ENCODE peak calls at places on chromosomes 2 and 18, in five cellular contexts. O is activated CD4-positive, alpha-beta T cell treated with anti-CD3 and anti-CD28 coated beads, Interleukin-2, amount 50 U/mL, for 24 hours; I is tibial nerve; X is GDM1; C is NCI-H82. F is an unnamed sample.

GRCh38 chr2:6977095-6977777 is 60.0 kb downstream of the RNF144A start:
- DNase-seq in X (no peak), I (no peak), C (no peak), O (no peak), F (no peak)

GRCh38 chr2:155905640-155906039 is 426.9 kb downstream of the NR4A2 start:
- DNase-seq in I (no peak), X (no peak), O (no peak), C (no peak), F (no peak)

GRCh38 chr2:73979021-73979420 is 5.7 kb upstream of the TET3 start:
- DNase-seq in O (no peak), X (peak; percentile 47), I (no peak), C (no peak), F (peak; percentile 70)

GRCh38 chr18:79439201-79440023 is 43.7 kb downstream of the NFATC1 start:
- DNase-seq in O (no peak), I (peak; percentile 34), C (no peak), X (no peak), F (peak; percentile 41)

GRCh38 chr2:75828826-75829225 is 118.1 kb upstream of the GCFC2 start:
- DNase-seq in I (no peak), X (no peak), O (no peak), C (no peak), F (no peak)

GRCh38 chr2:2243666-2244065 is 87.4 kb downstream of the MYT1L start:
- DNase-seq in X (no peak), O (no peak), I (no peak), C (no peak), F (no peak)

GRCh38 chr18:78687736-78688135 is 291.9 kb upstream of the SALL3 start:
- DNase-seq in C (no peak), X (no peak), I (no peak), O (no peak), F (no peak)

GRCh38 chr2:203261326-203262159 is 22.7 kb downstream of the CYP20A1 start:
- DNase-seq in C (no peak), X (no peak), I (no peak), O (no peak), F (no peak)

GRCh38 chr18:54532962-54533361 is 58.1 kb upstream of the DYNAP start:
- DNase-seq in C (no peak), O (no peak), X (no peak), I (no peak), F (no peak)

GRCh38 chr2:137888845-137889244 is 75.4 kb upstream of the HNMT start:
- DNase-seq in O (no peak), X (no peak), I (no peak), C (peak; percentile 80), F (no peak)

GRCh38 chr18:28112056-28112470 is 64.9 kb downstream of the CDH2 start:
- DNase-seq in C (no peak), I (no peak), O (no peak), X (no peak), F (no peak)

GRCh38 chr2:10005461-10005860 is 37.9 kb upstream of the KLF11 start:
- DNase-seq in X (no peak), I (no peak), C (no peak), O (no peak), F (no peak)

GRCh38 chr2:160582481-160583161 is 89.0 kb upstream of the RBMS1 start:
- DNase-seq in O (no peak), C (no peak), X (no peak), I (no peak), F (no peak)

GRCh38 chr2:135890149-135890548 is 13.9 kb upstream of the MCM6 start:
- DNase-seq in I (no peak), X (no peak), C (no peak), O (no peak), F (no peak)

GRCh38 chr2:20451346-20451745 is 4.5 kb downstream of the RHOB start:
- DNase-seq in I (no peak), C (no peak), O (no peak), X (no peak), F (no peak)

GRCh38 chr2:213231966-213232365 is 52.3 kb upstream of the SPAG16 start:
- DNase-seq in I (no peak), O (no peak), X (no peak), C (no peak), F (no peak)

GRCh38 chr2:110853516-110853915 is 121.1 kb downstream of the ACOXL start:
- DNase-seq in C (peak; percentile 52), X (peak; percentile 13), O (no peak), I (no peak), F (peak; percentile 63)

GRCh38 chr2:241902357-241902991 is 32.9 kb downstream of the RTP5 start:
- DNase-seq in I (peak; percentile 12), X (no peak), O (no peak), C (no peak), F (no peak)

GRCh38 chr18:63152791-63153190 is 166.8 kb downstream of the BCL2 start:
- DNase-seq in C (no peak), O (no peak), X (no peak), I (no peak), F (no peak)

GRCh38 chr18:51196811-51197660 is 445 bp downstream of the MEX3C start:
- DNase-seq in X (peak; percentile 9), O (peak; percentile 16), C (peak; percentile 48), I (no peak), F (peak; percentile 23)

GRCh38 chr2:241771286-241772062 is 5.1 kb upstream of the GAL3ST2 start:
- DNase-seq in O (no peak), C (peak; percentile 97), I (no peak), X (no peak), F (no peak)

GRCh38 chr2:202032841-202033316 is 776 bp upstream of the FZD7 start:
- DNase-seq in C (peak; percentile 72), O (no peak), X (peak; percentile 31), I (peak; percentile 33), F (peak; percentile 31)

GRCh38 chr2:226078656-226079055 is 679.1 kb downstream of the NYAP2 start:
- DNase-seq in I (no peak), C (peak; percentile 53), X (no peak), O (no peak), F (no peak)

GRCh38 chr18:55102508-55102907 is 143.2 kb upstream of the CCDC68 start:
- DNase-seq in C (no peak), I (no peak), X (no peak), O (no peak), F (no peak)

GRCh38 chr2:175889557-175890355 is 112.3 kb downstream of the LNPK start:
- DNase-seq in C (no peak), X (no peak), O (no peak), I (no peak), F (no peak)

GRCh38 chr2:55880416-55881143 is 43.0 kb downstream of the EFEMP1 start:
- DNase-seq in O (no peak), X (no peak), C (no peak), I (no peak), F (no peak)

GRCh38 chr2:145685323-145686050 is 1165.6 kb upstream of the ZEB2 start:
- DNase-seq in X (no peak), I (no peak), C (no peak), O (no peak), F (no peak)

GRCh38 chr2:99998981-99999380 is 143.4 kb downstream of the AFF3 start:
- DNase-seq in X (no peak), I (no peak), O (no peak), C (no peak), F (no peak)

GRCh38 chr2:193885419-193885818 is 1690.7 kb upstream of the TMEFF2 start:
- DNase-seq in I (no peak), O (no peak), C (no peak), X (no peak), F (no peak)

F was measured in CD8-positive, alpha-beta T cell.